ENCODE peak calls at places on chromosomes 5 and 9, in six cellular contexts. One of them, this sample, is unnamed.

GRCh38 chr5:80181618-80182211 is 74.1 kb downstream of the SERINC5 start:
- DNase-seq in left lobe of liver: peak
- DNase-seq in NCI-H1436: no peak
- DNase-seq in type B pancreatic cell: no peak
- DNase-seq in GM23248: no peak
- DNase-seq in foreskin fibroblast: no peak
- DNase-seq in this sample: no peak

GRCh38 chr5:113017891-113018635 is 41.5 kb downstream of the DCP2 start:
- DNase-seq in type B pancreatic cell: no peak
- DNase-seq in GM23248: no peak
- DNase-seq in left lobe of liver: no peak
- DNase-seq in NCI-H1436: no peak
- DNase-seq in foreskin fibroblast: no peak
- DNase-seq in this sample: no peak

GRCh38 chr5:75050415-75050814 is 1.9 kb downstream of the GCNT4 start:
- DNase-seq in NCI-H1436: no peak
- DNase-seq in left lobe of liver: no peak
- DNase-seq in foreskin fibroblast: no peak
- DNase-seq in type B pancreatic cell: no peak
- DNase-seq in GM23248: peak
- DNase-seq in this sample: no peak

GRCh38 chr9:17453751-17454150 is 125.1 kb upstream of the SH3GL2 start:
- DNase-seq in NCI-H1436: no peak
- DNase-seq in foreskin fibroblast: no peak
- DNase-seq in type B pancreatic cell: no peak
- DNase-seq in GM23248: no peak
- DNase-seq in left lobe of liver: no peak
- DNase-seq in this sample: no peak

GRCh38 chr9:124594215-124594614 is 87.0 kb upstream of the NR5A1 start:
- DNase-seq in NCI-H1436: no peak
- DNase-seq in type B pancreatic cell: no peak
- DNase-seq in left lobe of liver: no peak
- DNase-seq in GM23248: no peak
- DNase-seq in foreskin fibroblast: no peak
- DNase-seq in this sample: no peak

GRCh38 chr9:76181020-76181641 is 213.1 kb downstream of the RFK start:
- DNase-seq in NCI-H1436: no peak
- DNase-seq in foreskin fibroblast: peak
- DNase-seq in type B pancreatic cell: no peak
- DNase-seq in left lobe of liver: no peak
- DNase-seq in GM23248: peak
- DNase-seq in this sample: no peak

GRCh38 chr5:94577466-94578245 is 40.7 kb downstream of the KIAA0825 start:
- DNase-seq in foreskin fibroblast: no peak
- DNase-seq in left lobe of liver: no peak
- DNase-seq in type B pancreatic cell: no peak
- DNase-seq in GM23248: no peak
- DNase-seq in NCI-H1436: no peak
- DNase-seq in this sample: no peak

GRCh38 chr9:27033815-27034403 is 28.4 kb upstream of the LRRC19 start:
- DNase-seq in GM23248: peak
- DNase-seq in type B pancreatic cell: no peak
- DNase-seq in foreskin fibroblast: peak
- DNase-seq in NCI-H1436: peak
- DNase-seq in left lobe of liver: no peak
- DNase-seq in this sample: peak

GRCh38 chr9:117103711-117104110 is 311.1 kb downstream of the ASTN2 start:
- DNase-seq in left lobe of liver: no peak
- DNase-seq in GM23248: no peak
- DNase-seq in foreskin fibroblast: no peak
- DNase-seq in type B pancreatic cell: no peak
- DNase-seq in NCI-H1436: no peak
- DNase-seq in this sample: no peak

GRCh38 chr5:172415615-172416275 is 38.6 kb downstream of the SH3PXD2B start:
- DNase-seq in left lobe of liver: no peak
- DNase-seq in NCI-H1436: no peak
- DNase-seq in GM23248: no peak
- DNase-seq in type B pancreatic cell: no peak
- DNase-seq in foreskin fibroblast: no peak
- DNase-seq in this sample: no peak

GRCh38 chr9:105171589-105171988 is 72.9 kb upstream of the SLC44A1 start:
- DNase-seq in foreskin fibroblast: no peak
- DNase-seq in left lobe of liver: no peak
- DNase-seq in NCI-H1436: no peak
- DNase-seq in type B pancreatic cell: no peak
- DNase-seq in GM23248: no peak
- DNase-seq in this sample: no peak

GRCh38 chr5:12269164-12269563 is 364.9 kb upstream of the CTNND2 start:
- DNase-seq in left lobe of liver: no peak
- DNase-seq in GM23248: no peak
- DNase-seq in NCI-H1436: no peak
- DNase-seq in type B pancreatic cell: no peak
- DNase-seq in foreskin fibroblast: no peak
- DNase-seq in this sample: no peak

GRCh38 chr9:136539427-136540412 is 6.1 kb downstream of the NOTCH1 start:
- DNase-seq in type B pancreatic cell: no peak
- DNase-seq in GM23248: no peak
- DNase-seq in NCI-H1436: no peak
- DNase-seq in foreskin fibroblast: peak
- DNase-seq in left lobe of liver: peak
- DNase-seq in this sample: no peak

GRCh38 chr9:134028575-134029247 is 3.4 kb downstream of the BRD3OS start:
- DNase-seq in type B pancreatic cell: no peak
- DNase-seq in left lobe of liver: peak
- DNase-seq in foreskin fibroblast: no peak
- DNase-seq in GM23248: no peak
- DNase-seq in NCI-H1436: no peak
- DNase-seq in this sample: no peak

GRCh38 chr5:170745481-170746061 is 38.0 kb upstream of the GABRP start:
- DNase-seq in foreskin fibroblast: peak
- DNase-seq in type B pancreatic cell: peak
- DNase-seq in GM23248: peak
- DNase-seq in left lobe of liver: no peak
- DNase-seq in NCI-H1436: no peak
- DNase-seq in this sample: no peak

GRCh38 chr5:54881286-54882005 is 103.9 kb downstream of the ESM1 start:
- DNase-seq in type B pancreatic cell: no peak
- DNase-seq in GM23248: no peak
- DNase-seq in NCI-H1436: no peak
- DNase-seq in foreskin fibroblast: no peak
- DNase-seq in left lobe of liver: no peak
- DNase-seq in this sample: no peak

GRCh38 chr9:136014147-136014927 is 53.2 kb upstream of the UBAC1 start:
- DNase-seq in type B pancreatic cell: no peak
- DNase-seq in left lobe of liver: no peak
- DNase-seq in GM23248: no peak
- DNase-seq in foreskin fibroblast: no peak
- DNase-seq in NCI-H1436: no peak
- DNase-seq in this sample: no peak

GRCh38 chr9:19946446-19947109 is 157.7 kb upstream of the SLC24A2 start:
- DNase-seq in left lobe of liver: no peak
- DNase-seq in GM23248: peak
- DNase-seq in type B pancreatic cell: no peak
- DNase-seq in foreskin fibroblast: peak
- DNase-seq in NCI-H1436: no peak
- DNase-seq in this sample: no peak

GRCh38 chr9:21684231-21684630 is 118.2 kb upstream of the MTAP start:
- DNase-seq in type B pancreatic cell: no peak
- DNase-seq in left lobe of liver: no peak
- DNase-seq in foreskin fibroblast: no peak
- DNase-seq in GM23248: no peak
- DNase-seq in NCI-H1436: no peak
- DNase-seq in this sample: no peak

GRCh38 chr9:96047741-96048115 is 172.2 kb downstream of the ERCC6L2 start:
- DNase-seq in left lobe of liver: no peak
- DNase-seq in NCI-H1436: no peak
- DNase-seq in type B pancreatic cell: no peak
- DNase-seq in foreskin fibroblast: no peak
- DNase-seq in GM23248: no peak
- DNase-seq in this sample: no peak